ENCODE peak calls at places on chromosomes 11 and 22, in seven cellular contexts. One of them, this sample, is unnamed.

GRCh38 chr11:105000797-105001196 is 22.2 kb downstream of the CASP5 start:
- DNase-seq in H1: peak; percentile 76
- DNase-seq in endothelial cell of umbilical vein: peak; percentile 1
- DNase-seq in SK-N-SH: no peak
- DNase-seq in HepG2: no peak
- DNase-seq in HCT116: peak; percentile 19
- DNase-seq in K562: peak; percentile 6
- DNase-seq in this sample: no peak

GRCh38 chr22:46047841-46048595 is 71.1 kb upstream of the WNT7B start:
- DNase-seq in HepG2: no peak
- DNase-seq in SK-N-SH: no peak
- DNase-seq in H1: no peak
- DNase-seq in endothelial cell of umbilical vein: no peak
- DNase-seq in HCT116: no peak
- DNase-seq in K562: no peak
- DNase-seq in this sample: no peak

GRCh38 chr11:122162095-122162494 is 46.1 kb upstream of the BLID start:
- DNase-seq in HepG2: no peak
- DNase-seq in SK-N-SH: no peak
- DNase-seq in H1: no peak
- DNase-seq in endothelial cell of umbilical vein: no peak
- DNase-seq in K562: no peak
- DNase-seq in HCT116: no peak
- DNase-seq in this sample: no peak

GRCh38 chr11:96875772-96876171 is 486.0 kb downstream of the JRKL start:
- DNase-seq in H1: no peak
- DNase-seq in endothelial cell of umbilical vein: no peak
- DNase-seq in K562: no peak
- DNase-seq in HCT116: no peak
- DNase-seq in SK-N-SH: peak; percentile 8
- DNase-seq in HepG2: no peak
- DNase-seq in this sample: no peak

GRCh38 chr11:8759634-8760033 is 77.0 kb downstream of the RPL27A start:
- DNase-seq in SK-N-SH: no peak
- DNase-seq in K562: no peak
- DNase-seq in HepG2: no peak
- DNase-seq in H1: no peak
- DNase-seq in endothelial cell of umbilical vein: no peak
- DNase-seq in HCT116: no peak
- DNase-seq in this sample: no peak

GRCh38 chr11:47524200-47524874 is 28.6 kb downstream of the CELF1 start:
- DNase-seq in HepG2: no peak
- DNase-seq in endothelial cell of umbilical vein: peak; percentile 47
- DNase-seq in SK-N-SH: peak; percentile 34
- DNase-seq in K562: peak; percentile 17
- DNase-seq in H1: no peak
- DNase-seq in HCT116: no peak
- DNase-seq in this sample: no peak

GRCh38 chr11:14237333-14237988 is 121.5 kb downstream of the RRAS2 start:
- DNase-seq in HCT116: no peak
- DNase-seq in K562: no peak
- DNase-seq in H1: no peak
- DNase-seq in HepG2: no peak
- DNase-seq in endothelial cell of umbilical vein: no peak
- DNase-seq in SK-N-SH: no peak
- DNase-seq in this sample: no peak

GRCh38 chr11:32331098-32331497 is 104.2 kb downstream of the WT1 start:
- DNase-seq in SK-N-SH: no peak
- DNase-seq in HCT116: no peak
- DNase-seq in HepG2: no peak
- DNase-seq in endothelial cell of umbilical vein: no peak
- DNase-seq in H1: no peak
- DNase-seq in K562: no peak
- DNase-seq in this sample: no peak

GRCh38 chr11:69821511-69822040 is 2.4 kb upstream of the FGF3 start:
- DNase-seq in HepG2: no peak
- DNase-seq in K562: no peak
- DNase-seq in H1: no peak
- DNase-seq in HCT116: no peak
- DNase-seq in SK-N-SH: no peak
- DNase-seq in endothelial cell of umbilical vein: no peak
- DNase-seq in this sample: no peak

GRCh38 chr11:47998733-47999359 is 18.5 kb downstream of the PTPRJ start:
- DNase-seq in H1: no peak
- DNase-seq in SK-N-SH: no peak
- DNase-seq in HCT116: no peak
- DNase-seq in HepG2: peak; percentile 84
- DNase-seq in K562: no peak
- DNase-seq in endothelial cell of umbilical vein: no peak
- DNase-seq in this sample: no peak

GRCh38 chr22:28019881-28020861 is 101.1 kb upstream of the PITPNB start:
- DNase-seq in SK-N-SH: peak; percentile 89
- DNase-seq in HCT116: peak; percentile 21
- DNase-seq in K562: peak; percentile 73
- DNase-seq in H1: peak; percentile 97
- DNase-seq in endothelial cell of umbilical vein: peak; percentile 52
- DNase-seq in HepG2: peak; percentile 30
- DNase-seq in this sample: no peak

GRCh38 chr22:42066937-42067336 is 3.7 kb downstream of the NAGA start:
- DNase-seq in SK-N-SH: no peak
- DNase-seq in endothelial cell of umbilical vein: no peak
- DNase-seq in HCT116: no peak
- DNase-seq in K562: no peak
- DNase-seq in HepG2: no peak
- DNase-seq in H1: no peak
- DNase-seq in this sample: no peak

GRCh38 chr11:96014234-96014633 is 90.3 kb upstream of the MTMR2 start:
- DNase-seq in K562: no peak
- DNase-seq in HCT116: peak; percentile 16
- DNase-seq in HepG2: peak; percentile 97
- DNase-seq in SK-N-SH: no peak
- DNase-seq in endothelial cell of umbilical vein: no peak
- DNase-seq in H1: no peak
- DNase-seq in this sample: no peak

GRCh38 chr22:30276041-30276440 is 9.4 kb upstream of the OSM start:
- DNase-seq in HepG2: no peak
- DNase-seq in H1: no peak
- DNase-seq in endothelial cell of umbilical vein: no peak
- DNase-seq in HCT116: no peak
- DNase-seq in SK-N-SH: no peak
- DNase-seq in K562: no peak
- DNase-seq in this sample: no peak

GRCh38 chr11:17496406-17496805 is 19.8 kb upstream of the ABCC8 start:
- DNase-seq in K562: no peak
- DNase-seq in HepG2: no peak
- DNase-seq in SK-N-SH: no peak
- DNase-seq in HCT116: no peak
- DNase-seq in H1: no peak
- DNase-seq in endothelial cell of umbilical vein: peak; percentile 19
- DNase-seq in this sample: no peak

GRCh38 chr11:128957204-128957482 is 14.5 kb upstream of the TP53AIP1 start:
- DNase-seq in HepG2: no peak
- DNase-seq in H1: no peak
- DNase-seq in SK-N-SH: no peak
- DNase-seq in HCT116: no peak
- DNase-seq in K562: no peak
- DNase-seq in endothelial cell of umbilical vein: no peak
- DNase-seq in this sample: no peak

GRCh38 chr11:102345923-102346322 is 1.1 kb upstream of the BIRC2 start:
- DNase-seq in HCT116: peak; percentile 28
- DNase-seq in HepG2: peak; percentile 64
- DNase-seq in SK-N-SH: no peak
- DNase-seq in endothelial cell of umbilical vein: peak; percentile 89
- DNase-seq in K562: no peak
- DNase-seq in H1: no peak
- DNase-seq in this sample: no peak

GRCh38 chr11:34028407-34028804 is 23.1 kb upstream of the CAPRIN1 start:
- DNase-seq in HCT116: no peak
- DNase-seq in H1: no peak
- DNase-seq in K562: no peak
- DNase-seq in HepG2: no peak
- DNase-seq in endothelial cell of umbilical vein: no peak
- DNase-seq in SK-N-SH: no peak
- DNase-seq in this sample: no peak

GRCh38 chr11:15627560-15627959 is 512.8 kb downstream of the INSC start:
- DNase-seq in H1: no peak
- DNase-seq in SK-N-SH: no peak
- DNase-seq in K562: no peak
- DNase-seq in HepG2: no peak
- DNase-seq in HCT116: no peak
- DNase-seq in endothelial cell of umbilical vein: no peak
- DNase-seq in this sample: no peak

GRCh38 chr11:803770-804598 is 1.0 kb downstream of the PIDD1 start:
- DNase-seq in SK-N-SH: peak; percentile 65
- DNase-seq in H1: no peak
- DNase-seq in HCT116: no peak
- DNase-seq in HepG2: no peak
- DNase-seq in endothelial cell of umbilical vein: no peak
- DNase-seq in K562: no peak
- DNase-seq in this sample: no peak

GRCh38 chr22:27875951-27876350 is 43.1 kb downstream of the PITPNB start:
- DNase-seq in H1: no peak
- DNase-seq in SK-N-SH: no peak
- DNase-seq in HepG2: no peak
- DNase-seq in K562: no peak
- DNase-seq in endothelial cell of umbilical vein: no peak
- DNase-seq in HCT116: no peak
- DNase-seq in this sample: no peak

GRCh38 chr22:45302047-45302446 is 7.7 kb upstream of the FAM118A start:
- DNase-seq in HepG2: peak; percentile 81
- DNase-seq in SK-N-SH: no peak
- DNase-seq in HCT116: no peak
- DNase-seq in K562: no peak
- DNase-seq in H1: no peak
- DNase-seq in endothelial cell of umbilical vein: peak; percentile 16
- DNase-seq in this sample: no peak

GRCh38 chr11:77396305-77396704 is 77.6 kb downstream of the PAK1 start:
- DNase-seq in HepG2: no peak
- DNase-seq in SK-N-SH: no peak
- DNase-seq in H1: no peak
- DNase-seq in K562: no peak
- DNase-seq in endothelial cell of umbilical vein: no peak
- DNase-seq in HCT116: no peak
- DNase-seq in this sample: no peak

GRCh38 chr11:26490546-26490945 is 81.5 kb downstream of the MUC15 start:
- DNase-seq in endothelial cell of umbilical vein: no peak
- DNase-seq in K562: no peak
- DNase-seq in HepG2: no peak
- DNase-seq in HCT116: no peak
- DNase-seq in SK-N-SH: no peak
- DNase-seq in H1: no peak
- DNase-seq in this sample: no peak

GRCh38 chr11:30521297-30522071 is 64.7 kb downstream of the MPPED2 start:
- DNase-seq in HepG2: no peak
- DNase-seq in SK-N-SH: no peak
- DNase-seq in HCT116: no peak
- DNase-seq in H1: no peak
- DNase-seq in endothelial cell of umbilical vein: no peak
- DNase-seq in K562: no peak
- DNase-seq in this sample: no peak
- H3K9ac ChIP-seq in HepG2: no peak overlapping the region
- H3K9ac ChIP-seq in SK-N-SH: no peak overlapping the region
- H3K9ac ChIP-seq in HCT116: no peak overlapping the region
- H3K9ac ChIP-seq in H1: no peak overlapping the region
- H3K9ac ChIP-seq in endothelial cell of umbilical vein: no peak overlapping the region
- H3K9ac ChIP-seq in K562: no peak overlapping the region
- H3K9ac ChIP-seq in this sample: no peak overlapping the region

GRCh38 chr22:37025500-37026070 is 6.0 kb downstream of the MPST start:
- DNase-seq in HCT116: no peak
- DNase-seq in SK-N-SH: no peak
- DNase-seq in endothelial cell of umbilical vein: no peak
- DNase-seq in HepG2: no peak
- DNase-seq in K562: no peak
- DNase-seq in H1: no peak
- DNase-seq in this sample: no peak

GRCh38 chr22:37022483-37023337 is 3.2 kb downstream of the MPST start:
- DNase-seq in H1: no peak
- DNase-seq in SK-N-SH: no peak
- DNase-seq in HepG2: no peak
- DNase-seq in HCT116: no peak
- DNase-seq in K562: no peak
- DNase-seq in endothelial cell of umbilical vein: no peak
- DNase-seq in this sample: no peak

GRCh38 chr22:37021710-37022482 is 2.4 kb downstream of the MPST start:
- DNase-seq in K562: peak; percentile 58
- DNase-seq in endothelial cell of umbilical vein: peak; percentile 23
- DNase-seq in HCT116: peak; percentile 27
- DNase-seq in HepG2: no peak
- DNase-seq in H1: peak; percentile 75
- DNase-seq in SK-N-SH: peak; percentile 82
- DNase-seq in this sample: no peak

GRCh38 chr22:37024339-37025157 is 5.0 kb downstream of the MPST start:
- DNase-seq in HepG2: no peak
- DNase-seq in HCT116: no peak
- DNase-seq in endothelial cell of umbilical vein: no peak
- DNase-seq in H1: no peak
- DNase-seq in K562: no peak
- DNase-seq in SK-N-SH: no peak
- DNase-seq in this sample: no peak

DNA sequence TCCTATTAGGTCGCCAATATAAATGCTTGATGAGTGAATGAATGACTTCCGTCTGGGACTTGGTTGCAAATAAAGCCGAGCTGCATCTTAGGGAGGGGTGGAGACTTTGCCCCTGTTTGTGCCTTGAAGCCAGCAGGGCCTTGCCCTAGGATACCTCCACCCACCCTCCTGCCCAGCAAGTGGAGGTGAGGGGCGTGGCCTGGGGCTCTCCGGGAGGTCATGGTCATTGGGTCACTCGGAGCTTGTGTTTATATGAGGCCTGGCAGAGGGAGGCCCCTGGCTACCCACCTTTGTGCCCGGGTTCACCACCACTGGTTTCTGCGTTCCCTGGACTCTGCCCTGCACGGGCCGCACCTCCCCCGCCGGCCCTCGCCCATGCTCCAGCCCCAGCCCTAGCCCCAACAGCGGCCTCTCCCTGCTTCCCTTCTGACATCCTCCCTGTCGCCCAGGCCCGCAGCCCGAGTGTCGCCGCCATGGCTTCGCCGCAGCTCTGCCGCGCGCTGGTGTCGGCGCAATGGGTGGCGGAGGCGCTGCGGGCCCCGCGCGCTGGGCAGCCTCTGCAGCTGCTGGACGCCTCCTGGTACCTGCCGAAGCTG is 4.3 kb downstream of the MPST start:
- DNase-seq in SK-N-SH: no peak
- DNase-seq in HCT116: no peak
- DNase-seq in HepG2: peak; percentile 64
- DNase-seq in K562: no peak
- DNase-seq in endothelial cell of umbilical vein: no peak
- DNase-seq in H1: no peak
- DNase-seq in this sample: no peak
- TF ChIP-seq POLR2AphosphoS5 in SK-N-SH: no peak
- TF ChIP-seq POLR2AphosphoS5 in HCT116: no peak
- TF ChIP-seq POLR2AphosphoS5 in HepG2: peak; percentile 63
- TF ChIP-seq POLR2AphosphoS5 in K562: no peak
- TF ChIP-seq POLR2AphosphoS5 in endothelial cell of umbilical vein: no peak
- TF ChIP-seq POLR2AphosphoS5 in H1: no peak
- TF ChIP-seq POLR2AphosphoS5 in this sample: no peak

GRCh38 chr11:73528013-73528412 is 69.9 kb downstream of the FAM168A start:
- DNase-seq in HepG2: no peak
- DNase-seq in K562: no peak
- DNase-seq in SK-N-SH: no peak
- DNase-seq in endothelial cell of umbilical vein: no peak
- DNase-seq in HCT116: no peak
- DNase-seq in H1: no peak
- DNase-seq in this sample: no peak
- H3K27ac ChIP-seq in HepG2: no peak overlapping the region
- H3K27ac ChIP-seq in K562: no peak overlapping the region
- H3K27ac ChIP-seq in SK-N-SH: no peak overlapping the region
- H3K27ac ChIP-seq in endothelial cell of umbilical vein: no peak overlapping the region
- H3K27ac ChIP-seq in HCT116: no peak overlapping the region
- H3K27ac ChIP-seq in H1: no peak overlapping the region
- H3K27ac ChIP-seq in this sample: no peak overlapping the region

GRCh38 chr11:43904737-43905515 is 24.3 kb downstream of the ALKBH3 start:
- DNase-seq in HepG2: no peak
- DNase-seq in endothelial cell of umbilical vein: peak; percentile 64
- DNase-seq in H1: no peak
- DNase-seq in HCT116: no peak
- DNase-seq in K562: no peak
- DNase-seq in SK-N-SH: no peak
- DNase-seq in this sample: no peak
- H3K9ac ChIP-seq in HepG2: no peak overlapping the region
- H3K9ac ChIP-seq in endothelial cell of umbilical vein: peak overlapping the region; percentile 48
- H3K9ac ChIP-seq in H1: no peak overlapping the region
- H3K9ac ChIP-seq in HCT116: no peak overlapping the region
- H3K9ac ChIP-seq in K562: no peak overlapping the region
- H3K9ac ChIP-seq in SK-N-SH: no peak overlapping the region
- H3K9ac ChIP-seq in this sample: no peak overlapping the region

This sample was measured in SK-N-MC.